ENCODE peak calls at places on chromosomes 6 and 20, in seven cellular contexts. D is neuronal stem cell, Y is mesenchymal stem cell, E is IMR-90, Q is mesendoderm, M is trophoblast cell, A is H1. H is an unnamed sample.

GRCh38 chr6:110201141-110201848 is 21.1 kb downstream of the CDC40 start:
- DNase-seq in A (no peak), Q (peak; percentile 19), Y (no peak), E (no peak), M (no peak), D (no peak), H (no peak)

GRCh38 chr6:163438940-163439335 is 24.4 kb downstream of the QKI start:
- DNase-seq in A (no peak), M (peak; percentile 31), Q (no peak), Y (peak; percentile 33), E (no peak), D (no peak), H (no peak)

GRCh38 chr6:112235956-112236355 is 18.4 kb downstream of the LAMA4 start:
- DNase-seq in D (no peak), E (peak; percentile 83), M (no peak), A (no peak), Q (no peak), Y (peak; percentile 72), H (no peak)

GRCh38 chr6:42045538-42046460 is 4.5 kb upstream of the TAF8 start:
- DNase-seq in M (no peak), A (peak; percentile 56), Q (peak; percentile 60), E (peak; percentile 73), D (no peak), Y (peak; percentile 92), H (peak; percentile 73)

GRCh38 chr6:33698494-33698893 is 13.0 kb downstream of the UQCC2 start:
- DNase-seq in E (no peak), Q (no peak), A (no peak), M (no peak), Y (no peak), D (no peak), H (no peak)

GRCh38 chr6:78995946-78996345 is 82.1 kb downstream of the PHIP start:
- DNase-seq in D (no peak), E (peak; percentile 61), Y (no peak), Q (peak; percentile 5), A (no peak), M (peak; percentile 3), H (no peak)

GRCh38 chr20:37349517-37350491 is 3.9 kb downstream of the SRC start:
- DNase-seq in Q (no peak), M (peak; percentile 34), E (peak; percentile 17), D (no peak), A (no peak), Y (peak; percentile 54), H (peak; percentile 24)

GRCh38 chr20:21018576-21018975 is 87.6 kb downstream of the LINC00237 start:
- DNase-seq in M (no peak), A (no peak), E (no peak), Y (no peak), D (no peak), Q (no peak), H (no peak)

GRCh38 chr6:21801786-21802610 is 208.4 kb downstream of the SOX4 start:
- DNase-seq in Y (no peak), D (no peak), M (no peak), A (no peak), Q (no peak), E (no peak), H (no peak)

GRCh38 chr20:38067717-38068365 is 34.3 kb downstream of the RPRD1B start:
- DNase-seq in A (no peak), E (no peak), M (peak; percentile 52), Q (no peak), D (no peak), Y (no peak), H (no peak)

GRCh38 chr6:47733879-47734558 is 35.6 kb downstream of the ADGRF4 start:
- DNase-seq in E (peak; percentile 4), D (no peak), A (no peak), Q (peak; percentile 66), M (peak; percentile 75), Y (peak; percentile 18), H (no peak)

GRCh38 chr6:451847-452246 is 60.3 kb downstream of the IRF4 start:
- DNase-seq in D (no peak), Q (no peak), A (no peak), E (no peak), Y (no peak), M (no peak), H (peak; percentile 13)

GRCh38 chr20:57934913-57935312 is 225.1 kb upstream of the PMEPA1 start:
- DNase-seq in A (no peak), M (no peak), Q (no peak), D (no peak), E (no peak), Y (no peak), H (no peak)
- H4K8ac ChIP-seq in A (no peak overlapping the region), M (no peak overlapping the region), Q (no peak overlapping the region), D (no peak overlapping the region), E (no peak overlapping the region), Y (no peak overlapping the region), H (no peak overlapping the region)

GRCh38 chr6:10268661-10269060 is 146.2 kb downstream of the TFAP2A start:
- DNase-seq in E (no peak), M (no peak), Y (no peak), Q (no peak), D (no peak), A (no peak), H (no peak)
- H2BK120ac ChIP-seq in E (no peak overlapping the region), M (no peak overlapping the region), Y (no peak overlapping the region), Q (no peak overlapping the region), D (no peak overlapping the region), A (peak overlapping the region; percentile 84), H (no peak overlapping the region)

DNA sequence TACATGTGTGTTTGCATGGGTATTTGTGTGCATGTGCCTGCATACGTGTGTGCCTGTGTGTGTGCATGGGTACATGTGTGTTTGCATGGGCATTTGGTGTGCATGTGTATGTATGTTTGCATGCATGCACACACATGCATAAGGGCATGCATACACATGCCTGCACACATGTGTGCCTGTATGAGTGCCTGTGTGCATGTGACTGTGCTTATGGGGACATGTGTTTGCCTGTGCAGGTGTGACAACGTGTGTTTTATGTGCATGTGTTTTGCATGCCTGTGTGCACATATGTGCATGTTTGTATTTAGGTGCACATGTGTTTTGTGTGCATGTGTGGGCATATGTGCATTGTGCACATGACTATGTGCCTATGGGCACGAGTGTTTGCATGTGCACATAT is 165.7 kb downstream of the ERMARD start:
- DNase-seq in A (no peak), M (no peak), E (no peak), D (no peak), Y (no peak), Q (no peak), H (no peak)
- H3K23ac ChIP-seq in A (no peak overlapping the region), M (peak overlapping the region; percentile 43), E (no peak overlapping the region), D (no peak overlapping the region), Y (no peak overlapping the region), Q (no peak overlapping the region), H (no peak overlapping the region)

DNA sequence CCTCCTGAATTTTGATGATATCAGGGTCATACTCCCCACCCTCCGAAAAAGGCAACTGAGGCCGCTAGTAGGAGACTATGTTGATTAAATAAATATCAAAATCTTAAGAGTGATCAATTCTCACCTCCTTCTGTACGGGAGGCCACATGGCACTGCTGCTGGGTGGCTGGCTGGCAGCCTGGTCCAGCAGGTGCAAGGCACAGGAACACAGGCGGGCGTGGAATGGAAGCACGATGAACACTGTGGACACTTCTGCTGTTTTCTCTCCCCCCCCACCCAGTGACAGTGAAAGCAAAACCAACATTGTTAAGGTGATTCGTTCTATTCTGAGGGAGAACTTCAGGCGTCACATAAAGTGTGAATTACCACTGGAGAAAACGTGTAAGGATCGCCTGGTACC is 9.7 kb upstream of the CLDN20 start:
- DNase-seq in Q (no peak), M (no peak), D (no peak), E (no peak), A (no peak), Y (no peak), H (no peak)
- H4K8ac ChIP-seq in Q (no peak overlapping the region), M (no peak overlapping the region), D (no peak overlapping the region), E (no peak overlapping the region), A (no peak overlapping the region), Y (no peak overlapping the region), H (no peak overlapping the region)

DNA sequence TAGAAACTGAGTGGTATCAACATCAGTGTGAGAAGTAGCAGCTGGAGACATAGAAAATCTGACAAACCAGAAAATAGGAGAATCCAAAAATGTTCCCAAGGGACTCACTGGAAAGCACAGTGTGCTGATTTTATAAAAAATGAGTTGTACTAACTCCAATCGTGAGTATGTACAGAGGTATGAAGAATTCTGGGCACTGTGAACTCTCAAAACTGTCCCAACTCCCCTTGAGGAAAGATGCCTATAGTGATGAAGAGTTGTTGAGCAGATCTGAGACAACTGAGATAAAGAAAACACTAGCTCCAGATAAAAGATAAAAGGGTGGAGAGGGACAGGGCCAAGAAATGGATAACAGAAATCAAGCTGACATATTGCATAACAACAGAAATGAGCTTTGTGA is 481.4 kb downstream of the MAFB start:
- DNase-seq in E (no peak), A (no peak), M (peak; percentile 14), D (no peak), Y (no peak), Q (no peak), H (no peak)
- H2BK120ac ChIP-seq in E (no peak overlapping the region), A (no peak overlapping the region), M (no peak overlapping the region), D (no peak overlapping the region), Y (no peak overlapping the region), Q (no peak overlapping the region), H (no peak overlapping the region)

GRCh38 chr6:73941892-73942291 is 245.9 kb downstream of the CD109 start:
- DNase-seq in D (no peak), A (no peak), M (no peak), E (peak; percentile 26), Q (no peak), Y (no peak), H (no peak)

GRCh38 chr6:73942581-73942980 is 246.6 kb downstream of the CD109 start:
- DNase-seq in E (peak; percentile 79), A (peak; percentile 21), Y (peak; percentile 42), D (no peak), Q (peak; percentile 96), M (peak; percentile 74), H (peak; percentile 64)

GRCh38 chr6:73943930-73944652 is 248.1 kb downstream of the CD109 start:
- DNase-seq in Q (no peak), Y (no peak), M (no peak), D (no peak), A (no peak), E (no peak), H (no peak)

GRCh38 chr6:73937805-73938204 is 241.8 kb downstream of the CD109 start:
- DNase-seq in E (peak; percentile 52), Q (no peak), M (no peak), A (no peak), D (no peak), Y (no peak), H (no peak)

GRCh38 chr6:73943401-73943800 is 247.4 kb downstream of the CD109 start:
- DNase-seq in D (no peak), A (no peak), E (no peak), M (no peak), Q (no peak), Y (no peak), H (no peak)
- H3K23ac ChIP-seq in D (no peak overlapping the region), A (no peak overlapping the region), E (no peak overlapping the region), M (no peak overlapping the region), Q (no peak overlapping the region), Y (no peak overlapping the region), H (no peak overlapping the region)

DNA sequence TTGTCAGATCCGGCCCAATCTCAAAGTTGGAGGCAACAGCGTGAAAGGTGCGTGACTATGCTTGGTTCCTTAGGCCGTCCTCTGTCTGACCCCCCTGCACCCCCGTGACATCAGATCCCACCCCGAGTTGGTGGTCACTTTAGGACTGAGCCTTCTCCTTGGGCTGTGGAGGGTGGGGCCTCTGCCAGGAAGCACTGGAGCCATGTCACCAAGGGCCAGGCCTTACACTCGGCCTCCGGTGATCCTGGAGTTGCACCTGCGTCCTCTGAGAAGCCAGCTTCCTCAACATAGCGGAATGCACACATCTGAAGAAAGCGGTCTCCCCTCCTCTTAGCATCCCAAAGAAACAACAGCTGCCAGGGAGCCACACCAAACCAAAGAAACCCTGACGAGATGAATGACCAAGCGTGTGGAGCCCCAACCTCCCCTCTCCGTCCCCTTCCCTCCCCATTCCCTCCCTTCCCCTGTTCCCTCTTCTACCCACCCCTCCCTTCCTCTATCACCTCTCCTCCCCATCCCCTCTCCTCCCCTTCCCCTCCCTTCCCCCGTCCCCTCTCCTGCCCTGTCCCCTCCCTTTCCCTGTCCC is 182.6 kb downstream of the TTLL2 start:
- DNase-seq in A (no peak), M (no peak), E (no peak), Q (no peak), Y (no peak), D (no peak), H (no peak)
- H4K8ac ChIP-seq in A (no peak overlapping the region), M (no peak overlapping the region), E (no peak overlapping the region), Q (no peak overlapping the region), Y (no peak overlapping the region), D (no peak overlapping the region), H (no peak overlapping the region)

H was measured in H9.